ENCODE peak calls at places on chromosomes 5 and 9, in six cellular contexts. One of them, this sample, is unnamed.

GRCh38 chr9:87494970-87495471 is 2.6 kb upstream of the DAPK1 start:
- DNase-seq in GM10248: no peak
- DNase-seq in sigmoid colon: no peak
- DNase-seq in AG09309: no peak
- DNase-seq in Calu3: no peak
- DNase-seq in stomach: no peak
- DNase-seq in this sample: peak

GRCh38 chr9:112310826-112311225 is 22.6 kb downstream of the PTBP3 start:
- DNase-seq in GM10248: no peak
- DNase-seq in sigmoid colon: no peak
- DNase-seq in AG09309: no peak
- DNase-seq in Calu3: no peak
- DNase-seq in stomach: no peak
- DNase-seq in this sample: no peak

GRCh38 chr9:115046786-115047185 is 71.2 kb downstream of the TNC start:
- DNase-seq in GM10248: no peak
- DNase-seq in sigmoid colon: no peak
- DNase-seq in AG09309: no peak
- DNase-seq in Calu3: no peak
- DNase-seq in stomach: no peak
- DNase-seq in this sample: no peak

GRCh38 chr9:6551126-6551525 is 94.4 kb downstream of the GLDC start:
- DNase-seq in GM10248: no peak
- DNase-seq in sigmoid colon: no peak
- DNase-seq in AG09309: no peak
- DNase-seq in Calu3: no peak
- DNase-seq in stomach: no peak
- DNase-seq in this sample: no peak

GRCh38 chr5:39639618-39640078 is 214.9 kb upstream of the DAB2 start:
- DNase-seq in GM10248: no peak
- DNase-seq in sigmoid colon: no peak
- DNase-seq in AG09309: no peak
- DNase-seq in Calu3: no peak
- DNase-seq in stomach: no peak
- DNase-seq in this sample: no peak

GRCh38 chr9:15510789-15511575 is at the start of gene PSIP1:
- DNase-seq in GM10248: peak
- DNase-seq in sigmoid colon: peak
- DNase-seq in AG09309: peak
- DNase-seq in Calu3: peak
- DNase-seq in stomach: peak
- DNase-seq in this sample: peak

GRCh38 chr9:86469476-86470087 is 115.4 kb upstream of the TUT7 start:
- DNase-seq in GM10248: no peak
- DNase-seq in sigmoid colon: no peak
- DNase-seq in AG09309: no peak
- DNase-seq in Calu3: peak
- DNase-seq in stomach: peak
- DNase-seq in this sample: no peak

GRCh38 chr9:84002344-84002743 is 21.7 kb downstream of the RMI1 start:
- DNase-seq in GM10248: peak
- DNase-seq in sigmoid colon: no peak
- DNase-seq in AG09309: no peak
- DNase-seq in Calu3: no peak
- DNase-seq in stomach: no peak
- DNase-seq in this sample: peak

GRCh38 chr5:132776077-132776931 is 735 bp downstream of the SEPTIN8 start:
- DNase-seq in GM10248: no peak
- DNase-seq in sigmoid colon: peak
- DNase-seq in AG09309: no peak
- DNase-seq in Calu3: peak
- DNase-seq in stomach: no peak
- DNase-seq in this sample: no peak
- TF ChIP-seq CTCF in GM10248: no peak
- TF ChIP-seq CTCF in sigmoid colon: no peak
- TF ChIP-seq CTCF in AG09309: no peak
- TF ChIP-seq CTCF in Calu3: no peak
- TF ChIP-seq CTCF in stomach: no peak
- TF ChIP-seq CTCF in this sample: no peak

DNA sequence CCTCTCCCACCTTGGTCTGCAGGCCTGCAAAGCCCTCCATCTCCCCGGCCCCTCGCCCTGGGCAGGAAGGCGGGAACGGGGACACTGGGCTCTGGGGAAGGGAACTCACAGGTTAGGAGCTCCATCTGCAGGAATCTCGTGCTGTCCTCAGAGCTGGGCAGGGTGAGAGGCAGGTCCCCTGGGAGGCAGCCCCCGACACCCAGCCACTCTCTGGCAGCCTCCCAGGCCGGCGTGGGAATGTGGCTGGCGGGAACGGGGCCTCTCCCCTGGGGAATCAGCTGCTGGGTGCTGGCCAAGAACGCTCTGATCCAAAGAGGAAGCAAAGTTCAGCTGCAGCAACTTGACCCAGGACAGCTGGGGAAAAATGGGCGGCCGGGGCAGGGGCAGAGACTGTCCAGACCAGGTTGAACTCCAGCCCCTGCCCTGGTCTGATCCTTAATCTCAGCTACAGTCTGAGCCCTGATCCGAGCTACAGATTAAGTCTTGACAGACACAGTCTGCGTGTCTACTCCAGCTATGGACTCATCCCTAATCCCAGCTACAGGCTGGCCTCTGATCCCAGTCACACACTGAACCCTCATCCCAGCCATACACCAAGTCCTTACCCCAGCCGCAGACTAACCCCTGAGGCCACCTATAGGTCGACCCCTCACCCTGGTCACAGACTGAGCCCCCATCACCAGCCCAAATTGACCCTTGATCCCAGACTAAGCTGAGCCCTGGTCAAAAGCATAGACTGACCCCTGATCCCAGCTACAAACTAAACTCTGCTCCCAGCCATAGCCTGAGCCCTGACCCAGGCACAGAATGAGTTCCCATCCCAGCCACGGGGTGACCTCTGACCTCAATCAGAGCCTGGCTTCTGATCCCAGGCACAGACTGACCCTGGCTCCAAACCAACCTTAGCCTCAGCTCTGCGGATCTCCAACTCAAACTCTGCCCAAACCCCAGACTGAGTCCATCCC is 37.3 kb upstream of the EGFL7 start:
- DNase-seq in GM10248: no peak
- DNase-seq in sigmoid colon: peak
- DNase-seq in AG09309: no peak
- DNase-seq in Calu3: peak
- DNase-seq in stomach: peak
- DNase-seq in this sample: no peak
- TF ChIP-seq CTCF in GM10248: peak
- TF ChIP-seq CTCF in sigmoid colon: peak
- TF ChIP-seq CTCF in AG09309: peak
- TF ChIP-seq CTCF in Calu3: no peak
- TF ChIP-seq CTCF in stomach: peak
- TF ChIP-seq CTCF in this sample: no peak

DNA sequence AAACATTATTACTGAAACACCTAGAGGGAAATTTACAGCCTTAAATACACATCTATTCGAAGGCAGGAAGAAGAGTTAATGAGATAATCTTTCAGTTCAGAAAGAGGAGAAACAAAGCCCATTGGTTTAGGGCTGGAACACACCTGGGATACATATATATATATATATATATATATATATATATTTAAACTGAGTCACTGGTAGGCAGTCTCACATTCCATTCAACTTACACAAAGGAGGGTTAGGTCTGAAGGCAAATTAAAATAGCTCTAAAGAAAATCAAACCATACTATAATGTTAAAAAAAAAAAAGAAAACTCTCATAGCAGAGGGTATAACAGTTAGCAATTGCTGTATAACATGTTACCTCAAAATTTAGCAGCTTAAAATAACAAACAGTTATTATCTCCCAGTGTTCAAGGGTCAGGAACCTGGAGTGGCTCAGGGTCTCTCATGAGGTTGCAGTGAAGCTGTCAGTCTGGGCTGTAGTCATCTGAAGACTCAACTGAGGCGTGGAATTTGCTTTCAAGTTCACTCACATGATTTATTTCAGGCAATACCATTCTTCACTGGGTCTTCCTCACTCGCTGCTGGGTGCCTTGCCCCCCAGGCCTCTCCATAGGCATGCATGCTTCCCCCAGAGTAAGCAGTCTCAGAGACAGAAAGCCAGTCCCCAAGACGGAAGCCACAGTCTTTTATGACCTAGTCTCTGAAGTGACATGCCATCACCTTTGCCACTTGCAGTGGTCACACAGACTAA is 332.8 kb downstream of the NSG2 start:
- DNase-seq in GM10248: no peak
- DNase-seq in sigmoid colon: no peak
- DNase-seq in AG09309: no peak
- DNase-seq in Calu3: no peak
- DNase-seq in stomach: no peak
- DNase-seq in this sample: no peak
- TF ChIP-seq CTCF in GM10248: no peak
- TF ChIP-seq CTCF in sigmoid colon: no peak
- TF ChIP-seq CTCF in AG09309: no peak
- TF ChIP-seq CTCF in Calu3: no peak
- TF ChIP-seq CTCF in stomach: no peak
- TF ChIP-seq CTCF in this sample: no peak

GRCh38 chr5:82352146-82352791 is 74.1 kb upstream of the RPS23 start:
- DNase-seq in GM10248: no peak
- DNase-seq in sigmoid colon: no peak
- DNase-seq in AG09309: no peak
- DNase-seq in Calu3: no peak
- DNase-seq in stomach: no peak
- DNase-seq in this sample: no peak
- TF ChIP-seq CTCF in GM10248: no peak
- TF ChIP-seq CTCF in sigmoid colon: no peak
- TF ChIP-seq CTCF in AG09309: no peak
- TF ChIP-seq CTCF in Calu3: no peak
- TF ChIP-seq CTCF in stomach: no peak
- TF ChIP-seq CTCF in this sample: no peak